ENCODE peak calls at places on chromosomes 4 and X, in ten cellular contexts. S, P, J, G, N, O, K, W, H and R are unnamed samples.

GRCh38 chr4:16858275-16858752 is 40.1 kb downstream of the LDB2 start:
- DNase-seq in S (no peak), P (no peak), J (no peak), G (peak), N (no peak), O (no peak), K (peak), W (peak), H (no peak), R (no peak)

GRCh38 chr4:186104114-186104894 is at the start of gene FAM149A:
- DNase-seq in S (peak), P (peak), J (no peak), G (no peak), N (peak), O (peak), K (peak), W (no peak), H (peak), R (no peak)

GRCh38 chr4:26878729-26879415 is 18.2 kb downstream of the STIM2 start:
- DNase-seq in S (no peak), P (no peak), J (no peak), G (no peak), N (no peak), O (no peak), K (peak), W (no peak), H (peak), R (no peak)

GRCh38 chrX:133229361-133229760 is 11.2 kb upstream of the TFDP3 start:
- DNase-seq in S (no peak), P (no peak), J (no peak), G (no peak), N (no peak), O (no peak), K (no peak), W (no peak), H (no peak), R (no peak)

GRCh38 chrX:45068555-45068954 is 132.1 kb downstream of the DIPK2B start:
- DNase-seq in S (no peak), P (no peak), J (no peak), G (no peak), N (no peak), O (no peak), K (no peak), W (no peak), H (no peak), R (no peak)

GRCh38 chrX:48487362-48487785 is 11.4 kb downstream of the FTSJ1 start:
- DNase-seq in S (peak), P (no peak), J (no peak), G (peak), N (no peak), O (no peak), K (peak), W (no peak), H (no peak), R (peak)

GRCh38 chrX:152072236-152072635 is 66.1 kb downstream of the MAGEA10 start:
- DNase-seq in S (no peak), P (no peak), J (peak), G (peak), N (no peak), O (peak), K (peak), W (no peak), H (no peak), R (no peak)

GRCh38 chr4:184168406-184169019 is 49.2 kb downstream of the ENPP6 start:
- DNase-seq in S (peak), P (peak), J (peak), G (peak), N (peak), O (peak), K (peak), W (peak), H (peak), R (peak)

GRCh38 chr4:121380448-121381147 is at the start of gene QRFPR:
- DNase-seq in S (peak), P (no peak), J (no peak), G (no peak), N (no peak), O (peak), K (peak), W (peak), H (no peak), R (no peak)

GRCh38 chr4:119170195-119170594 is 34.6 kb downstream of the MYOZ2 start:
- DNase-seq in S (no peak), P (no peak), J (no peak), G (no peak), N (no peak), O (no peak), K (no peak), W (no peak), H (no peak), R (no peak)

GRCh38 chr4:152278505-152279301 is 257.2 kb downstream of the FBXW7 start:
- DNase-seq in S (peak), P (peak), J (no peak), G (no peak), N (peak), O (no peak), K (no peak), W (no peak), H (no peak), R (no peak)

GRCh38 chr4:17962171-17962570 is 59.4 kb downstream of the LCORL start:
- DNase-seq in S (no peak), P (no peak), J (peak), G (no peak), N (no peak), O (no peak), K (no peak), W (no peak), H (no peak), R (no peak)

GRCh38 chrX:38220936-38221386 is 290 bp upstream of the SRPX start:
- DNase-seq in S (no peak), P (no peak), J (no peak), G (no peak), N (no peak), O (no peak), K (peak), W (no peak), H (no peak), R (no peak)

GRCh38 chr4:118989098-118990080 is 100.7 kb downstream of the SYNPO2 start:
- DNase-seq in S (no peak), P (no peak), J (peak), G (peak), N (no peak), O (no peak), K (peak), W (no peak), H (no peak), R (no peak)

GRCh38 chrX:86047174-86047991 is at the start of gene CHM:
- DNase-seq in S (peak), P (peak), J (peak), G (peak), N (peak), O (no peak), K (peak), W (peak), H (peak), R (peak)

GRCh38 chrX:141214216-141214615 is 28.1 kb downstream of the SPANXC start:
- DNase-seq in S (no peak), P (no peak), J (no peak), G (no peak), N (no peak), O (no peak), K (no peak), W (no peak), H (no peak), R (no peak)

GRCh38 chrX:119468930-119469635 is 839 bp downstream of the SLC25A5 start:
- DNase-seq in S (peak), P (peak), J (peak), G (peak), N (peak), O (peak), K (peak), W (peak), H (peak), R (peak)

GRCh38 chr4:102299708-102300107 is 45.6 kb downstream of the SLC39A8 start:
- DNase-seq in S (no peak), P (peak), J (peak), G (peak), N (peak), O (no peak), K (peak), W (peak), H (peak), R (no peak)

GRCh38 chr4:118281611-118282442 is 71.0 kb downstream of the PRSS12 start:
- DNase-seq in S (peak), P (peak), J (no peak), G (peak), N (no peak), O (peak), K (peak), W (no peak), H (no peak), R (no peak)

GRCh38 chr4:134001057-134001456 is 200.5 kb downstream of the PABPC4L start:
- DNase-seq in S (no peak), P (no peak), J (no peak), G (no peak), N (no peak), O (no peak), K (no peak), W (no peak), H (no peak), R (no peak)

GRCh38 chr4:173237152-173237551 is 68.5 kb downstream of the GALNT7 start:
- DNase-seq in S (no peak), P (no peak), J (no peak), G (no peak), N (no peak), O (no peak), K (no peak), W (no peak), H (no peak), R (no peak)
- TF ChIP-seq CTCF in S (no peak), P (peak), J (no peak), G (no peak), N (no peak), O (no peak), K (no peak), W (no peak), H (no peak), R (no peak)

GRCh38 chr4:876780-877179 is 50.9 kb upstream of the CPLX1 start:
- DNase-seq in S (no peak), P (peak), J (no peak), G (no peak), N (no peak), O (peak), K (no peak), W (peak), H (peak), R (no peak)
- TF ChIP-seq CTCF in S (no peak), P (peak), J (peak), G (peak), N (no peak), O (no peak), K (no peak), W (peak), H (no peak), R (peak)

GRCh38 chrX:126723881-126724280 is 95.6 kb upstream of the PRR32 start:
- DNase-seq in S (no peak), P (no peak), J (no peak), G (no peak), N (no peak), O (no peak), K (no peak), W (no peak), H (no peak), R (no peak)

GRCh38 chrX:126719208-126719607 is 100.3 kb upstream of the PRR32 start:
- DNase-seq in S (no peak), P (no peak), J (no peak), G (no peak), N (no peak), O (no peak), K (no peak), W (no peak), H (no peak), R (no peak)
- TF ChIP-seq CTCF in S (no peak), P (no peak), J (no peak), G (no peak), N (no peak), O (no peak), K (no peak), W (no peak), H (no peak), R (no peak)

DNA sequence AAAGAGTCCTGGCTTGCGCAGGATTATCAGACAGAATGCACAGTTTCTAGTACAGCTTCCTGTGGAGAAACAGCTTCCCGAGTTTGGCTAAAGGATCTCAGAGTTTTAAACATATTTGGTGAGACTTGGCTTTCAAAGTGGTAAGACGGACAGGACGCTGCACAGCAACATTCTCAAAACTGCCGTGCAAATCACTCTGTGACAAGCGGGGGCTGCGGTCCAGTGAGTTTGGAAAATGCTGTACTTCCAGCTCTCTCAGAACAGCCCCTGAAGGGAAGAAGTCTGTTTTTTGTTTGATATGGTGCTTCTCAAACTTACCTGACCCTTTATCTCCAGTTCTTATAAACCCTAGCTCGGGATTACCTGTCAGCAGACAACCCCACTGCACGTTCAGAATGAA is 18.1 kb downstream of the LGI2 start:
- DNase-seq in S (no peak), P (no peak), J (no peak), G (no peak), N (no peak), O (no peak), K (no peak), W (no peak), H (no peak), R (no peak)
- TF ChIP-seq CTCF in S (no peak), P (no peak), J (no peak), G (no peak), N (no peak), O (no peak), K (no peak), W (no peak), H (no peak), R (no peak)

GRCh38 chr4:150082241-150082640 is 4.0 kb downstream of the DCLK2 start:
- DNase-seq in S (no peak), P (peak), J (no peak), G (no peak), N (no peak), O (no peak), K (no peak), W (no peak), H (no peak), R (no peak)

GRCh38 chr4:150080875-150081274 is 2.6 kb downstream of the DCLK2 start:
- DNase-seq in S (no peak), P (no peak), J (no peak), G (no peak), N (no peak), O (no peak), K (no peak), W (no peak), H (no peak), R (no peak)

GRCh38 chr4:150080335-150080734 is 2.1 kb downstream of the DCLK2 start:
- DNase-seq in S (no peak), P (no peak), J (no peak), G (peak), N (no peak), O (no peak), K (peak), W (no peak), H (no peak), R (no peak)

GRCh38 chr4:150078996-150079581 is 844 bp downstream of the DCLK2 start:
- DNase-seq in S (peak), P (peak), J (no peak), G (peak), N (peak), O (peak), K (peak), W (peak), H (no peak), R (no peak)

DNA sequence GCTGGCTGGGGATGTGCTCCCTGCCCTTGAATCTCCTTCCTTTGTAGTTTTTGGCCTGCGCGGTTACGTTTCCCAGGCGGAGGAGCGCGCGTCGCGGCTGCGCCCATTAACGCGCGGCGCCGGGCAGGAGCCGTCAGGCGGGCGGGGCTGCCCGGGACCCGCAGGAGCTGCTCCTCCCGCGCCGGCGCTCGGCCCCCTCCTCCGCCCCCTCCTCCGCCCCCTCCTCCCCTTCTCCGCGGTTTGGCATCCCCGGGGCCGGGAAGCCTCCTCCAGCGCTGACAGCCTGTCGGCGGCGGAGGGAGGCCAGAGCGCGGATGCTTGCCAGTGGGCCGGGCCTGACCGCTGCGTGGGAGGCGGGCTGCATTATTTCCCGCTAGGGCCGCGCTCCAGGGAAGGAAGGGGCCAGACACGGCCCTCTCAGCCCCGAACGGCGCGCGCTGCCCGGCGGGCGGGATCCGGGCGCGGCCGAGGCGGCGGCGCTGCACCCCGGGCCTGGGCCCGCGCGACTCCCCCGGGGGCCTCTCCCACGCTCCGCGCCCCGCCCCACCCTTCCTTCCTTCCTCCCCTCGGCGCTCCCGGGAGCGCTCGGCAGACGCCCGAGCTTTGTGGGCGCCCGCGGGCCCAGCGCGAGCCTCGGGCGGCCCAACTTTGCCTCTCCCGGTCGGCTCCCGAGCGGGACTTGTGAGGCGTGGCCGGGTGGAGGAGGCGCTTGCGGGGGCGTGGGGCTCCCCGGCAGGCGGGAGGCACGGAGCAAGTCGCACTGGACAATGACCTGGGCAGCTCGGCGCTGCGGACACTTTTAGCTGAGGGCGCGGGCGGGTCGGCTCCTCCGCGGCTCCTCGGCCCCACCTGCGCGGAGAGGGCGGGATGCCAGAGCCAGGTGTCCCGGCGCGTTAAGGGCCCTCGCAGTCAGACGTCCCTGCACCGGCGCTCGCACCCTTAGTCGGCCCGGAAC is at the start of gene DCLK2:
- DNase-seq in S (peak), P (peak), J (peak), G (peak), N (peak), O (peak), K (peak), W (peak), H (no peak), R (no peak)
- TF ChIP-seq CTCF in S (no peak), P (no peak), J (no peak), G (no peak), N (no peak), O (no peak), K (no peak), W (no peak), H (no peak), R (no peak)

GRCh38 chr4:108120789-108121188 is 47.9 kb downstream of the LEF1 start:
- DNase-seq in S (no peak), P (no peak), J (no peak), G (no peak), N (no peak), O (no peak), K (no peak), W (no peak), H (no peak), R (no peak)
- TF ChIP-seq CTCF in S (no peak), P (no peak), J (no peak), G (no peak), N (no peak), O (no peak), K (no peak), W (no peak), H (no peak), R (no peak)

GRCh38 chr4:24734511-24734910 is 60.9 kb upstream of the SOD3 start:
- DNase-seq in S (no peak), P (no peak), J (no peak), G (no peak), N (no peak), O (no peak), K (peak), W (no peak), H (no peak), R (no peak)

GRCh38 chr4:24731448-24731847 is 63.9 kb upstream of the SOD3 start:
- DNase-seq in S (no peak), P (no peak), J (no peak), G (no peak), N (no peak), O (no peak), K (no peak), W (no peak), H (no peak), R (no peak)

GRCh38 chr4:24730256-24731001 is 64.9 kb upstream of the SOD3 start:
- DNase-seq in S (no peak), P (no peak), J (peak), G (no peak), N (peak), O (peak), K (peak), W (no peak), H (no peak), R (no peak)

GRCh38 chr4:24741915-24742314 is 53.5 kb upstream of the SOD3 start:
- DNase-seq in S (no peak), P (no peak), J (no peak), G (no peak), N (no peak), O (no peak), K (no peak), W (no peak), H (no peak), R (no peak)

GRCh38 chr4:24736066-24736465 is 59.3 kb upstream of the SOD3 start:
- DNase-seq in S (no peak), P (no peak), J (no peak), G (peak), N (peak), O (no peak), K (peak), W (no peak), H (no peak), R (no peak)
- TF ChIP-seq CTCF in S (peak), P (no peak), J (peak), G (peak), N (peak), O (no peak), K (peak), W (no peak), H (no peak), R (no peak)

DNA sequence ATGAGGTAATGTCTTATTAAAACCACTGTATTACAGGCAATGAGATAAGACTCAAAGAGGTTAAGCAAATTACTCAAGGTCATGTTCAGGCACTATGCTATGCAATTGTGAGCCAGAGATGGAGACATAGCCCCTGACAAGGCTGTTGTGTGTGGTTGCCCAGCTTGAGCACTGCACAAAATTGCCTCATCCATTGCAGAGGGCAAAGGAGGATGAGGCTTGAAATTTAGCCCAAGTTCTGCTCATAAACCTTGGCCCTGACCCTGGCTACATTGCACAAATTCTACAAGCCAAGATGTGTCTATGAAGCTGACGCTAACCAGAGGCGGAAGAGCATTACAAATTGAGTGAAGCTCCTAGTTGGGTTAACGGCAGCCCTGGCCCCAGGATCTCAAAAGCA is 65.6 kb upstream of the PGM2 start:
- DNase-seq in S (no peak), P (no peak), J (no peak), G (no peak), N (no peak), O (no peak), K (peak), W (no peak), H (no peak), R (no peak)
- TF ChIP-seq CTCF in S (no peak), P (no peak), J (no peak), G (no peak), N (no peak), O (no peak), K (no peak), W (no peak), H (no peak), R (no peak)

DNA sequence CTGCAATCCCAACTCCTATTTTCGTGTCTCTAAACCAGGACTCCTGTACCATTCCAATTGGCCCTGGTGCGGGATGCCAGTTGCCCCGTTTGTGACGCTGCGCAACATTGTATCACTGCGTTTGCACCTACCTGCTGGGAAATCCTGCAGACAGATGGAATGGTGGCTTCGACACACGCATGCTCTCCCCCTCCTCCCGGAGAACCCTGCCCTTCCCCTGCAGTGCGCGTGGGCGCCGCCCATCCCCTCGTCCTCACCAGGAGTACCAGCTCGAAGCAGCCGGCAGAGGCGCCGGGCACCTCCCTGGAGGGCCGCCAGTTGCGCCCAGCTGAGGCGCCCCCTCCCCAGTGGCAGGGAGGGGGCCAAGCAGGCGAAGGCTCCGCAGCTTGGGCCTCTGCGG is 1.4 kb downstream of the DGKK start:
- DNase-seq in S (no peak), P (peak), J (no peak), G (no peak), N (no peak), O (peak), K (no peak), W (no peak), H (no peak), R (no peak)
- TF ChIP-seq CTCF in S (no peak), P (no peak), J (no peak), G (no peak), N (no peak), O (no peak), K (no peak), W (no peak), H (no peak), R (no peak)